ENCODE peak calls at places on chromosome X, in seven cellular contexts. F is AG10803; D is GM13976; J is T-helper 2 cell; P is endothelial cell; M is ELF-1; T is activated T-cell treated with anti-CD3 and anti-CD28 coated beads, Interleukin-2, amount 50 U/mL, for 48 hours. X is an unnamed sample.

GRCh38 chrX:70664726-70665125 is 220.1 kb downstream of the DLG3 start:
- DNase-seq in J (no peak), F (peak; percentile 21), P (peak; percentile 2), M (no peak), T (no peak), D (peak; percentile 24), X (peak; percentile 22)

GRCh38 chrX:12113321-12113720 is 25.0 kb upstream of the FRMPD4 start:
- DNase-seq in T (no peak), F (no peak), M (peak; percentile 6), J (no peak), P (no peak), D (no peak), X (no peak)

GRCh38 chrX:120568047-120568446 is 7.3 kb upstream of the CUL4B start:
- DNase-seq in M (no peak), F (no peak), P (no peak), D (no peak), T (no peak), J (no peak), X (no peak)

GRCh38 chrX:103791233-103791632 is 14.6 kb downstream of the PLP1 start:
- DNase-seq in J (no peak), M (no peak), T (no peak), F (no peak), P (no peak), D (no peak), X (no peak)

GRCh38 chrX:41026326-41027136 is 58.7 kb upstream of the USP9X start:
- DNase-seq in F (no peak), P (no peak), M (no peak), D (no peak), T (no peak), J (no peak), X (peak; percentile 29)

GRCh38 chrX:147476008-147476407 is 435.7 kb upstream of the FMR1 start:
- DNase-seq in P (peak; percentile 37), F (no peak), T (no peak), J (no peak), M (peak; percentile 18), D (no peak), X (peak; percentile 0)

GRCh38 chrX:44012484-44013096 is 39.4 kb upstream of the NDP start:
- DNase-seq in M (no peak), P (no peak), D (no peak), F (peak; percentile 85), T (peak; percentile 63), J (peak; percentile 10), X (peak; percentile 10)

GRCh38 chrX:14673764-14674163 is 144.4 kb downstream of the GLRA2 start:
- DNase-seq in P (no peak), F (peak; percentile 70), M (no peak), D (peak; percentile 33), J (no peak), T (peak; percentile 18), X (peak; percentile 88)

GRCh38 chrX:21963226-21963625 is 22.7 kb downstream of the SMS start:
- DNase-seq in J (no peak), D (no peak), F (no peak), P (no peak), T (no peak), M (no peak), X (no peak)

GRCh38 chrX:81308086-81308852 is 106.4 kb downstream of the SH3BGRL start:
- DNase-seq in D (no peak), J (no peak), M (no peak), F (no peak), T (no peak), P (no peak), X (no peak)

GRCh38 chrX:14913241-14913640 is 40.0 kb downstream of the MOSPD2 start:
- DNase-seq in F (no peak), J (no peak), P (no peak), M (peak; percentile 74), D (no peak), T (no peak), X (no peak)

GRCh38 chrX:150334100-150334499 is 29.0 kb upstream of the MAMLD1 start:
- DNase-seq in D (no peak), J (no peak), F (no peak), P (no peak), T (no peak), M (no peak), X (no peak)

GRCh38 chrX:71935542-71935941 is 24.9 kb downstream of the NHSL2 start:
- DNase-seq in P (no peak), D (no peak), M (peak; percentile 96), J (no peak), F (no peak), T (no peak), X (no peak)

GRCh38 chrX:148573119-148573518 is 72.7 kb downstream of the AFF2 start:
- DNase-seq in F (no peak), T (no peak), M (peak; percentile 7), J (no peak), P (no peak), D (no peak), X (no peak)

GRCh38 chrX:119677654-119677981 is 15.3 kb downstream of the SEPTIN6 start:
- DNase-seq in P (no peak), M (no peak), F (no peak), J (no peak), T (peak; percentile 43), D (no peak), X (no peak)

GRCh38 chrX:55908685-55909212 is 191.2 kb downstream of the RRAGB start:
- DNase-seq in J (no peak), D (peak; percentile 17), P (peak; percentile 4), T (peak; percentile 23), M (peak; percentile 79), F (peak; percentile 3), X (no peak)

GRCh38 chrX:109774706-109775105 is 41.6 kb upstream of the ACSL4 start:
- DNase-seq in J (no peak), D (peak; percentile 56), P (no peak), F (peak; percentile 73), T (no peak), M (no peak), X (peak; percentile 78)

GRCh38 chrX:115547448-115547847 is 13.5 kb upstream of the PLS3 start:
- DNase-seq in P (no peak), D (no peak), M (peak; percentile 27), F (no peak), J (no peak), T (no peak), X (no peak)

GRCh38 chrX:10171291-10171690 is 14.5 kb downstream of the CLCN4 start:
- DNase-seq in T (no peak), P (no peak), M (no peak), D (no peak), F (no peak), J (no peak), X (no peak)

GRCh38 chrX:36963069-36963808 is 44.9 kb upstream of the FAM47C start:
- DNase-seq in T (no peak), M (peak; percentile 79), P (no peak), F (no peak), J (no peak), D (no peak), X (no peak)

GRCh38 chrX:148270499-148270898 is 229.9 kb upstream of the AFF2 start:
- DNase-seq in T (no peak), F (no peak), D (no peak), P (no peak), J (no peak), M (no peak), X (no peak)

X was measured in fibroblast of villous mesenchyme.